ENCODE peak calls at places on chromosomes 2 and 18, in four cellular contexts. K is left cardiac atrium, D is globus pallidus, A is SK-N-MC. Z is an unnamed sample.

GRCh38 chr2:171592026-171592555 is 69.8 kb downstream of the CYBRD1 start:
- DNase-seq in K (no peak), D (no peak), A (peak; percentile 28), Z (no peak)

GRCh38 chr2:47201224-47201623 is 46.1 kb upstream of the STPG4 start:
- DNase-seq in K (no peak), D (no peak), A (no peak), Z (no peak)

GRCh38 chr18:2654105-2654827 is 1.3 kb upstream of the SMCHD1 start:
- DNase-seq in K (no peak), D (no peak), A (no peak), Z (no peak)

GRCh38 chr2:157468931-157469708 is 25.2 kb upstream of the CYTIP start:
- DNase-seq in K (no peak), D (no peak), A (no peak), Z (no peak)

GRCh38 chr2:60290534-60290933 is 262.9 kb downstream of the BCL11A start:
- DNase-seq in K (no peak), D (no peak), A (no peak), Z (no peak)

GRCh38 chr2:160474319-160474645 is 19.3 kb downstream of the RBMS1 start:
- DNase-seq in K (no peak), D (no peak), A (no peak), Z (no peak)

GRCh38 chr2:234863043-234863934 is 88.5 kb upstream of the SH3BP4 start:
- DNase-seq in K (peak; percentile 54), D (peak; percentile 63), A (no peak), Z (peak; percentile 53)

GRCh38 chr18:53864758-53865157 is 359.7 kb downstream of the MBD2 start:
- DNase-seq in K (no peak), D (no peak), A (no peak), Z (no peak)

GRCh38 chr18:32349728-32350395 is 120.8 kb downstream of the GAREM1 start:
- DNase-seq in K (peak; percentile 73), D (peak; percentile 71), A (peak; percentile 26), Z (no peak)

GRCh38 chr2:234954551-234954992 is 2.8 kb downstream of the SH3BP4 start:
- DNase-seq in K (no peak), D (peak; percentile 52), A (no peak), Z (no peak)

GRCh38 chr2:42008241-42008911 is 39.4 kb upstream of the PKDCC start:
- DNase-seq in K (no peak), D (no peak), A (no peak), Z (no peak)